ENCODE peak calls at places on chromosome 2, in four cellular contexts. One of them, this sample, is unnamed.

GRCh38 chr2:120929829-120930228 is 194.2 kb downstream of the GLI2 start:
- DNase-seq in anterior cingulate cortex: no peak
- DNase-seq in PC-3: no peak
- DNase-seq in NCI-H2029: no peak
- DNase-seq in this sample: no peak

GRCh38 chr2:12452211-12452610 is 264.5 kb upstream of the TRIB2 start:
- DNase-seq in PC-3: no peak
- DNase-seq in NCI-H2029: no peak
- DNase-seq in anterior cingulate cortex: no peak
- DNase-seq in this sample: no peak

GRCh38 chr2:124699001-124699565 is 674.0 kb downstream of the CNTNAP5 start:
- DNase-seq in PC-3: no peak
- DNase-seq in anterior cingulate cortex: no peak
- DNase-seq in NCI-H2029: no peak
- DNase-seq in this sample: no peak

GRCh38 chr2:46999857-47000678 is 84.5 kb upstream of the MCFD2 start:
- DNase-seq in PC-3: no peak
- DNase-seq in anterior cingulate cortex: peak
- DNase-seq in NCI-H2029: no peak
- DNase-seq in this sample: no peak

GRCh38 chr2:44297431-44297830 is 22.2 kb downstream of the SLC3A1 start:
- DNase-seq in NCI-H2029: no peak
- DNase-seq in anterior cingulate cortex: no peak
- DNase-seq in PC-3: no peak
- DNase-seq in this sample: no peak

GRCh38 chr2:205848601-205849000 is 166.3 kb downstream of the NRP2 start:
- DNase-seq in anterior cingulate cortex: no peak
- DNase-seq in PC-3: no peak
- DNase-seq in NCI-H2029: no peak
- DNase-seq in this sample: no peak

GRCh38 chr2:210577263-210578071 is 21.1 kb downstream of the CPS1 start:
- DNase-seq in PC-3: peak
- DNase-seq in NCI-H2029: no peak
- DNase-seq in anterior cingulate cortex: no peak
- DNase-seq in this sample: peak

GRCh38 chr2:29281585-29281984 is 166.4 kb downstream of the CLIP4 start:
- DNase-seq in NCI-H2029: peak
- DNase-seq in PC-3: peak
- DNase-seq in anterior cingulate cortex: peak
- DNase-seq in this sample: peak

GRCh38 chr2:227576110-227576509 is 22.6 kb upstream of the SCYGR2 start:
- DNase-seq in NCI-H2029: no peak
- DNase-seq in PC-3: no peak
- DNase-seq in anterior cingulate cortex: no peak
- DNase-seq in this sample: no peak

GRCh38 chr2:95030496-95030895 is 5.0 kb downstream of the MAL start:
- DNase-seq in PC-3: peak
- DNase-seq in NCI-H2029: no peak
- DNase-seq in anterior cingulate cortex: no peak
- DNase-seq in this sample: no peak

GRCh38 chr2:150080115-150080514 is 407.4 kb downstream of the RND3 start:
- DNase-seq in NCI-H2029: no peak
- DNase-seq in PC-3: peak
- DNase-seq in anterior cingulate cortex: no peak
- DNase-seq in this sample: peak

GRCh38 chr2:1286929-1287328 is 126.3 kb upstream of the TPO start:
- DNase-seq in anterior cingulate cortex: no peak
- DNase-seq in PC-3: peak
- DNase-seq in NCI-H2029: no peak
- DNase-seq in this sample: peak

GRCh38 chr2:241632478-241633325 is 4.3 kb downstream of the THAP4 start:
- DNase-seq in NCI-H2029: no peak
- DNase-seq in PC-3: no peak
- DNase-seq in anterior cingulate cortex: no peak
- DNase-seq in this sample: no peak

GRCh38 chr2:223585691-223586090 is 16.5 kb downstream of the SCG2 start:
- DNase-seq in anterior cingulate cortex: no peak
- DNase-seq in NCI-H2029: peak
- DNase-seq in PC-3: peak
- DNase-seq in this sample: peak

GRCh38 chr2:102062802-102063201 is 71.0 kb downstream of the IL1R2 start:
- DNase-seq in anterior cingulate cortex: no peak
- DNase-seq in NCI-H2029: no peak
- DNase-seq in PC-3: no peak
- DNase-seq in this sample: no peak